ENCODE peak calls at places on chromosome 1, in four cellular contexts. D is T-helper 2 cell; X is naive thymus-derived CD8-positive, alpha-beta T cell; M is H1. H is an unnamed sample.

GRCh38 chr1:39258925-39259244 is 54.4 kb downstream of the MACF1 start:
- DNase-seq in D (no peak), X (no peak), M (no peak), H (no peak)

GRCh38 chr1:31755197-31755611 is 8.9 kb downstream of the ADGRB2 start:
- DNase-seq in D (no peak), X (no peak), M (no peak), H (no peak)

GRCh38 chr1:89440911-89441310 is 77.1 kb downstream of the GBP6 start:
- DNase-seq in D (no peak), X (no peak), M (no peak), H (no peak)

GRCh38 chr1:6923955-6924890 is 139.0 kb downstream of the CAMTA1 start:
- DNase-seq in D (no peak), X (no peak), M (no peak), H (no peak)

GRCh38 chr1:51203874-51204245 is 32.2 kb upstream of the RNF11 start:
- DNase-seq in D (no peak), X (no peak), M (no peak), H (no peak)

GRCh38 chr1:219227731-219228419 is 54.2 kb downstream of the LYPLAL1 start:
- DNase-seq in D (no peak), X (no peak), M (no peak), H (no peak)

GRCh38 chr1:229406798-229407197 is 27.1 kb downstream of the ACTA1 start:
- DNase-seq in D (no peak), X (no peak), M (no peak), H (peak)

GRCh38 chr1:47714368-47714767 is 276.5 kb downstream of the FOXD2 start:
- DNase-seq in D (no peak), X (no peak), M (no peak), H (no peak)

GRCh38 chr1:234601217-234602017 is 8.6 kb downstream of the IRF2BP2 start:
- DNase-seq in D (no peak), X (peak), M (no peak), H (peak)

GRCh38 chr1:160047116-160047991 is 15.6 kb upstream of the PIGM start:
- DNase-seq in D (no peak), X (no peak), M (no peak), H (no peak)

GRCh38 chr1:93694039-93694438 is 12.4 kb upstream of the BCAR3 start:
- DNase-seq in D (no peak), X (no peak), M (no peak), H (no peak)

GRCh38 chr1:65417729-65418128 is 2.7 kb upstream of the LEPR start:
- DNase-seq in D (no peak), X (no peak), M (no peak), H (no peak)

H was measured in GM13976.